ENCODE peak calls at places on chromosomes 12 and 14, in seven cellular contexts. L is Karpas-422, G is WERI-Rb-1, P is H7, N is NCI-H524, W is AG08396, D is nephron progenitor cell. J is an unnamed sample.

GRCh38 chr12:117567644-117568043 is 206.2 kb upstream of the NOS1 start:
- DNase-seq in L (no peak), G (no peak), P (no peak), N (no peak), W (no peak), D (no peak), J (no peak)

GRCh38 chr12:55142896-55143870 is 17.0 kb downstream of the OR9K2 start:
- DNase-seq in L (peak; percentile 81), G (peak; percentile 59), P (peak; percentile 21), N (peak; percentile 40), W (peak; percentile 15), D (peak; percentile 58), J (peak; percentile 91)

GRCh38 chr12:113136128-113136989 is 798 bp upstream of the RASAL1 start:
- DNase-seq in L (peak; percentile 72), G (no peak), P (peak; percentile 80), N (no peak), W (no peak), D (no peak), J (peak; percentile 88)

GRCh38 chr12:82627799-82628198 is 58.9 kb upstream of the TMTC2 start:
- DNase-seq in L (peak; percentile 43), G (no peak), P (peak; percentile 28), N (no peak), W (peak; percentile 5), D (no peak), J (peak; percentile 71)

GRCh38 chr14:66709292-66709691 is 201.3 kb downstream of the GPHN start:
- DNase-seq in L (no peak), G (no peak), P (no peak), N (no peak), W (peak; percentile 1), D (no peak), J (no peak)

GRCh38 chr14:65425885-65426284 is 13.4 kb downstream of the FUT8 start:
- DNase-seq in L (no peak), G (no peak), P (no peak), N (no peak), W (no peak), D (no peak), J (no peak)

GRCh38 chr12:3613641-3614180 is 122.7 kb downstream of the PRMT8 start:
- DNase-seq in L (no peak), G (no peak), P (no peak), N (no peak), W (no peak), D (no peak), J (no peak)

GRCh38 chr12:47419500-47419899 is 286.3 kb downstream of the RPAP3 start:
- DNase-seq in L (no peak), G (no peak), P (no peak), N (no peak), W (peak; percentile 40), D (no peak), J (no peak)

GRCh38 chr14:51002406-51002984 is 58.2 kb upstream of the PYGL start:
- DNase-seq in L (no peak), G (no peak), P (no peak), N (peak; percentile 20), W (no peak), D (no peak), J (no peak)

GRCh38 chr12:49555631-49556390 is 12.1 kb downstream of the MCRS1 start:
- DNase-seq in L (no peak), G (no peak), P (peak; percentile 45), N (no peak), W (no peak), D (no peak), J (no peak)

GRCh38 chr12:23204933-23205778 is 580.2 kb downstream of the ETNK1 start:
- DNase-seq in L (peak; percentile 81), G (peak; percentile 19), P (peak; percentile 26), N (peak; percentile 45), W (peak; percentile 55), D (peak; percentile 14), J (no peak)

GRCh38 chr12:112443916-112444315 is 25.2 kb downstream of the PTPN11 start:
- DNase-seq in L (no peak), G (no peak), P (no peak), N (no peak), W (no peak), D (no peak), J (no peak)

GRCh38 chr12:30691122-30691879 is 4.4 kb downstream of the IPO8 start:
- DNase-seq in L (no peak), G (no peak), P (no peak), N (no peak), W (peak; percentile 80), D (no peak), J (no peak)

GRCh38 chr14:97975960-97976359 is 1178.8 kb downstream of the VRK1 start:
- DNase-seq in L (no peak), G (no peak), P (no peak), N (no peak), W (no peak), D (no peak), J (no peak)

GRCh38 chr14:96090441-96091148 is 51.4 kb downstream of the C14orf132 start:
- DNase-seq in L (peak; percentile 92), G (peak; percentile 64), P (peak; percentile 56), N (peak; percentile 100), W (no peak), D (peak; percentile 37), J (no peak)

GRCh38 chr14:57136669-57137068 is 132.0 kb downstream of the EXOC5 start:
- DNase-seq in L (no peak), G (peak; percentile 17), P (no peak), N (peak; percentile 72), W (no peak), D (no peak), J (peak; percentile 49)

GRCh38 chr14:31942216-31942841 is 134.8 kb upstream of the ARHGAP5 start:
- DNase-seq in L (no peak), G (no peak), P (no peak), N (no peak), W (no peak), D (no peak), J (peak; percentile 58)

GRCh38 chr12:21656931-21657335 is 709 bp downstream of the LDHB start:
- DNase-seq in L (peak; percentile 81), G (peak; percentile 39), P (no peak), N (no peak), W (peak; percentile 36), D (peak; percentile 21), J (peak; percentile 74)

GRCh38 chr12:107929436-107929835 is 154.9 kb downstream of the ASCL4 start:
- DNase-seq in L (peak; percentile 73), G (peak; percentile 35), P (peak; percentile 63), N (peak; percentile 69), W (peak; percentile 23), D (no peak), J (peak; percentile 76)

GRCh38 chr12:107092669-107093546 is 441 bp downstream of the CRY1 start:
- DNase-seq in L (no peak), G (peak; percentile 31), P (peak; percentile 61), N (peak; percentile 9), W (peak; percentile 8), D (peak; percentile 61), J (peak; percentile 85)

GRCh38 chr14:100790785-100791667 is 34.9 kb upstream of the MEG3 start:
- DNase-seq in L (no peak), G (peak; percentile 39), P (no peak), N (no peak), W (no peak), D (no peak), J (no peak)

GRCh38 chr12:20624718-20625117 is 70.4 kb upstream of the SLCO1C1 start:
- DNase-seq in L (no peak), G (peak; percentile 25), P (peak; percentile 1), N (peak; percentile 45), W (no peak), D (peak; percentile 19), J (peak; percentile 86)